ENCODE peak calls at places on chromosome 17, in four cellular contexts. One of them, this sample, is unnamed.

GRCh38 chr17:56681561-56682266 is 88.2 kb downstream of the NOG start:
- DNase-seq in gastrocnemius medialis: no peak
- DNase-seq in heart left ventricle: no peak
- DNase-seq in transverse colon: no peak
- DNase-seq in this sample: no peak

GRCh38 chr17:15270628-15271381 is 5.7 kb upstream of the PMP22 start:
- DNase-seq in gastrocnemius medialis: no peak
- DNase-seq in transverse colon: no peak
- DNase-seq in heart left ventricle: no peak
- DNase-seq in this sample: no peak

GRCh38 chr17:18362509-18363020 is 785 bp downstream of the SHMT1 start:
- DNase-seq in transverse colon: peak
- DNase-seq in heart left ventricle: peak
- DNase-seq in gastrocnemius medialis: peak
- DNase-seq in this sample: peak

GRCh38 chr17:83202002-83203000 is 122.9 kb downstream of the METRNL start:
- DNase-seq in transverse colon: peak
- DNase-seq in gastrocnemius medialis: peak
- DNase-seq in heart left ventricle: no peak
- DNase-seq in this sample: peak

GRCh38 chr17:38341035-38341721 is 2.6 kb downstream of the GPR179 start:
- DNase-seq in heart left ventricle: peak
- DNase-seq in transverse colon: peak
- DNase-seq in gastrocnemius medialis: no peak
- DNase-seq in this sample: peak

GRCh38 chr17:78915872-78916632 is 9.1 kb downstream of the TIMP2 start:
- DNase-seq in transverse colon: peak
- DNase-seq in gastrocnemius medialis: peak
- DNase-seq in heart left ventricle: peak
- DNase-seq in this sample: peak

GRCh38 chr17:17557796-17558195 is 33.7 kb downstream of the PEMT start:
- DNase-seq in transverse colon: no peak
- DNase-seq in heart left ventricle: no peak
- DNase-seq in gastrocnemius medialis: peak
- DNase-seq in this sample: no peak

GRCh38 chr17:80899402-80900268 is 92.0 kb upstream of the CHMP6 start:
- DNase-seq in gastrocnemius medialis: no peak
- DNase-seq in heart left ventricle: no peak
- DNase-seq in transverse colon: peak
- DNase-seq in this sample: no peak

GRCh38 chr17:64291268-64291851 is 28.3 kb upstream of the TEX2 start:
- DNase-seq in gastrocnemius medialis: no peak
- DNase-seq in heart left ventricle: no peak
- DNase-seq in transverse colon: no peak
- DNase-seq in this sample: peak

GRCh38 chr17:81249233-81250040 is 10.3 kb downstream of the NDUFAF8 start:
- DNase-seq in heart left ventricle: no peak
- DNase-seq in gastrocnemius medialis: no peak
- DNase-seq in transverse colon: no peak
- DNase-seq in this sample: no peak

GRCh38 chr17:78583091-78583490 is 5.9 kb upstream of the DNAH17 start:
- DNase-seq in heart left ventricle: no peak
- DNase-seq in transverse colon: no peak
- DNase-seq in gastrocnemius medialis: no peak
- DNase-seq in this sample: no peak

GRCh38 chr17:41792835-41793748 is 6.6 kb upstream of the JUP start:
- DNase-seq in transverse colon: peak
- DNase-seq in gastrocnemius medialis: no peak
- DNase-seq in heart left ventricle: peak
- DNase-seq in this sample: peak
- TF ChIP-seq POLR2A in transverse colon: peak
- TF ChIP-seq POLR2A in gastrocnemius medialis: no peak
- TF ChIP-seq POLR2A in heart left ventricle: peak
- TF ChIP-seq POLR2A in this sample: no peak

GRCh38 chr17:33021731-33022408 is 30.2 kb downstream of the SPACA3 start:
- DNase-seq in transverse colon: no peak
- DNase-seq in heart left ventricle: no peak
- DNase-seq in gastrocnemius medialis: no peak
- DNase-seq in this sample: no peak
- TF ChIP-seq CTCF in transverse colon: no peak
- TF ChIP-seq CTCF in heart left ventricle: no peak
- TF ChIP-seq CTCF in gastrocnemius medialis: no peak
- TF ChIP-seq CTCF in this sample: no peak

DNA sequence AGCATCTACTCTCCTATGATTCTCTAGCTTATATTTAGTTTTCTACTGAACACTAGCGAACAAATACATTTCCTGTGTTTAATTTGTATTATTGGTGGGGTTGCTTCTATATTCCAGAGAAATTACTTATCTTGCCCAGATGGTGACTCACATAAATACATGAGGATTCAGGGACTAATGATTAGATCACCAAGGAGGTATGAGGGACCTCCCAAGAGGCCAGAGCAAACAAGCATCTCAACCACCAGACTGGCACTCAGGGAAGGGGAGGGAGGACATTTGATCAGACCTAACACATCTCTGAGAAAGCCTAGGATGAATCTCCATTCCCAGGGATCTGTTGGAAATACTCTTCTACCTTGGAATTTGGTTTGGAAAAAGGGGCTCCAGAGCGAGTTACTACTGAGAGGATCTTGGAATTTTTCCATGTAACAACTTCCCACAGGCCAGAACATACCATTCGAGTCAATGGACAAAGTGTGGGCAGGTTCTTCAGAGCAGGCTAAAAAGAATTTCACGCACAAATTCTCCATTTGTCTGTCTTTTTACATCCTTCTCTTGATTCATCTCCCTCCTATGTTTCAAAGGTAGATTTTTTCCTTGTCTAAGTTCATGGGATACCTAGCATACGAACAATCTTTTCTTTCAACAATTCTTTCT is 262.6 kb upstream of the MYOCD start:
- DNase-seq in heart left ventricle: no peak
- DNase-seq in gastrocnemius medialis: no peak
- DNase-seq in transverse colon: no peak
- DNase-seq in this sample: no peak
- TF ChIP-seq POLR2A in heart left ventricle: no peak
- TF ChIP-seq POLR2A in gastrocnemius medialis: no peak
- TF ChIP-seq POLR2A in transverse colon: no peak
- TF ChIP-seq POLR2A in this sample: no peak

GRCh38 chr17:6596941-6597340 is 40.6 kb upstream of the PITPNM3 start:
- DNase-seq in heart left ventricle: no peak
- DNase-seq in transverse colon: no peak
- DNase-seq in gastrocnemius medialis: no peak
- DNase-seq in this sample: no peak
- TF ChIP-seq CTCF in heart left ventricle: no peak
- TF ChIP-seq CTCF in transverse colon: no peak
- TF ChIP-seq CTCF in gastrocnemius medialis: no peak
- TF ChIP-seq CTCF in this sample: no peak

DNA sequence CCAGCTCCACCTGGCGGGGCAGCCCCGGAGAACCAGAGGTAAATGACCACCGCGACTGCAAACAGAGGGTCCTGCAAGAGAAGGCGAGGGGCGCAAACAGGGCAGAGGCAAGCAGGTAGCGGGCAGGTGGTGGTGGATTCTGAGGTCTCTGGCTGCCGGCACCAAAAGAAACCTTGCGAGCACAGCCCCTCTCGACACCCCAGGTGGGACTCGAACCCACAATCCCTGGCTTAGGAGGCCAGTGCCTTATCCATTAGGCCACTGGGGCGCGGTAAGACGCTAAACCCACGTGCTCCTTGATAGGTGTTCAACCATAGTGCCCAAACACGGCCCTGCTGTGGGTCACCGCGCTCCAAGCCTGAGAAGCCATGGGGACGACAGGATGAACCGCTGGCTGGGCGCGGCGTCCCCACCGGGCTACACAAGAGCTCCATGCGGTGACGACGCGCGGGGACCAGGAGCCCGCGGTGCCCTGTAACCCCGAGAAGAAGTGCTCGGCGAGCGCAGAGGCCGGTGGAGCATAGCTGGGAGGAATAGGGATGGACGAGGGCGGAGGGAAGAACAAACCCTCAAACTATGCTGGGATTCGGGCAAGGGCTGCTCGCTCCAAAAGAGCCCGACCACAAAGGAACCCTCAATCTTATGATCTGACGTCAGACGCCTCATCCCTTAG is 12.4 kb downstream of the ATP5PD start:
- DNase-seq in heart left ventricle: peak
- DNase-seq in transverse colon: peak
- DNase-seq in gastrocnemius medialis: peak
- DNase-seq in this sample: peak
- TF ChIP-seq POLR2A in heart left ventricle: no peak
- TF ChIP-seq POLR2A in transverse colon: no peak
- TF ChIP-seq POLR2A in gastrocnemius medialis: no peak
- TF ChIP-seq POLR2A in this sample: no peak

GRCh38 chr17:71964559-71964958 is 156.3 kb upstream of the SOX9 start:
- DNase-seq in gastrocnemius medialis: no peak
- DNase-seq in heart left ventricle: no peak
- DNase-seq in transverse colon: no peak
- DNase-seq in this sample: peak
- TF ChIP-seq CTCF in gastrocnemius medialis: no peak
- TF ChIP-seq CTCF in heart left ventricle: no peak
- TF ChIP-seq CTCF in transverse colon: no peak
- TF ChIP-seq CTCF in this sample: no peak

GRCh38 chr17:45051060-45051719 is at the start of gene DCAKD:
- DNase-seq in transverse colon: peak
- DNase-seq in gastrocnemius medialis: peak
- DNase-seq in heart left ventricle: peak
- DNase-seq in this sample: peak

GRCh38 chr17:45050680-45051059 is 762 bp downstream of the DCAKD start:
- DNase-seq in gastrocnemius medialis: no peak
- DNase-seq in heart left ventricle: no peak
- DNase-seq in transverse colon: peak
- DNase-seq in this sample: no peak

GRCh38 chr17:45048795-45049563 is 2.5 kb downstream of the DCAKD start:
- DNase-seq in gastrocnemius medialis: no peak
- DNase-seq in heart left ventricle: no peak
- DNase-seq in transverse colon: no peak
- DNase-seq in this sample: no peak

GRCh38 chr17:45046536-45047125 is 4.8 kb downstream of the DCAKD start:
- DNase-seq in transverse colon: no peak
- DNase-seq in heart left ventricle: no peak
- DNase-seq in gastrocnemius medialis: no peak
- DNase-seq in this sample: no peak

GRCh38 chr17:45052052-45052772 is 780 bp upstream of the DCAKD start:
- DNase-seq in heart left ventricle: peak
- DNase-seq in gastrocnemius medialis: no peak
- DNase-seq in transverse colon: peak
- DNase-seq in this sample: peak
- TF ChIP-seq POLR2A in heart left ventricle: peak
- TF ChIP-seq POLR2A in gastrocnemius medialis: peak
- TF ChIP-seq POLR2A in transverse colon: peak
- TF ChIP-seq POLR2A in this sample: no peak

DNA sequence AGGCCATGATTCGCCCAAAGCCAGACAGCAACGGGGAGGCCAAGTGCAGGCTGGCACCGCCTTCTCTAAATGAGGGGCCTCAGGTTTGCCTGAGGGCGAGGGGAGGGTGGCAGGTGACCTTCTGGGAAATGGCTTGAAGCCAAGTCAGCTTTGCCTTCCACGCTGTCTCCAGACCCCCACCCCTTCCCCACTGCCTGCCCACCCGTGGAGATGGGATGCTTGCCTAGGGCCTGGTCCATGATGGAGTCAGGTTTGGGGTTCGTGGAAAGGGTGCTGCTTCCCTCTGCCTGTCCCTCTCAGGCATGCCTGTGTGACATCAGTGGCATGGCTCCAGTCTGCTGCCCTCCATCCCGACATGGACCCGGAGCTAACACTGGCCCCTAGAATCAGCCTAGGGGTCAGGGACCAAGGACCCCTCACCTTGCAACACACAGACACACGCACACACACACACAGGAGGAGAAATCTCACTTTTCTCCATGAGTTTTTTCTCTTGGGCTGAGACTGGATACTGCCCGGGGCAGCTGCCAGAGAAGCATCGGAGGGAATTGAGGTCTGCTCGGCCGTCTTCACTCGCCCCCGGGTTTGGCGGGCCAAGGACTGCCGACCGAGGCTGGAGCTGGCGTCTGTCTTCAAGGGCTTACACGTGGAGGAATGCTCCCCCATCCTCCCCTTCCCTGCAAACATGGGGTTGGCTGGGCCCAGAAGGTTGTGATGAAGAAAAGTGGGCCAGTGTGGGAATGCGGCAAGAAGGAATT is 18.7 kb downstream of the NGFR start:
- DNase-seq in gastrocnemius medialis: no peak
- DNase-seq in heart left ventricle: peak
- DNase-seq in transverse colon: no peak
- DNase-seq in this sample: peak
- TF ChIP-seq CTCF in gastrocnemius medialis: no peak
- TF ChIP-seq CTCF in heart left ventricle: no peak
- TF ChIP-seq CTCF in transverse colon: no peak
- TF ChIP-seq CTCF in this sample: no peak

GRCh38 chr17:50946223-50946890 is 80.2 kb upstream of the TOB1 start:
- DNase-seq in transverse colon: peak
- DNase-seq in heart left ventricle: no peak
- DNase-seq in gastrocnemius medialis: no peak
- DNase-seq in this sample: no peak

GRCh38 chr17:50949128-50950001 is 83.2 kb upstream of the TOB1 start:
- DNase-seq in transverse colon: no peak
- DNase-seq in gastrocnemius medialis: no peak
- DNase-seq in heart left ventricle: no peak
- DNase-seq in this sample: no peak

GRCh38 chr17:50948711-50949110 is 82.6 kb upstream of the TOB1 start:
- DNase-seq in gastrocnemius medialis: no peak
- DNase-seq in transverse colon: peak
- DNase-seq in heart left ventricle: no peak
- DNase-seq in this sample: no peak

GRCh38 chr17:50946891-50947843 is 81.0 kb upstream of the TOB1 start:
- DNase-seq in heart left ventricle: no peak
- DNase-seq in gastrocnemius medialis: no peak
- DNase-seq in transverse colon: peak
- DNase-seq in this sample: no peak

GRCh38 chr17:50947844-50948514 is 81.8 kb upstream of the TOB1 start:
- DNase-seq in heart left ventricle: peak
- DNase-seq in transverse colon: peak
- DNase-seq in gastrocnemius medialis: no peak
- DNase-seq in this sample: peak
- TF ChIP-seq POLR2A in heart left ventricle: no peak
- TF ChIP-seq POLR2A in transverse colon: no peak
- TF ChIP-seq POLR2A in gastrocnemius medialis: no peak
- TF ChIP-seq POLR2A in this sample: no peak

DNA sequence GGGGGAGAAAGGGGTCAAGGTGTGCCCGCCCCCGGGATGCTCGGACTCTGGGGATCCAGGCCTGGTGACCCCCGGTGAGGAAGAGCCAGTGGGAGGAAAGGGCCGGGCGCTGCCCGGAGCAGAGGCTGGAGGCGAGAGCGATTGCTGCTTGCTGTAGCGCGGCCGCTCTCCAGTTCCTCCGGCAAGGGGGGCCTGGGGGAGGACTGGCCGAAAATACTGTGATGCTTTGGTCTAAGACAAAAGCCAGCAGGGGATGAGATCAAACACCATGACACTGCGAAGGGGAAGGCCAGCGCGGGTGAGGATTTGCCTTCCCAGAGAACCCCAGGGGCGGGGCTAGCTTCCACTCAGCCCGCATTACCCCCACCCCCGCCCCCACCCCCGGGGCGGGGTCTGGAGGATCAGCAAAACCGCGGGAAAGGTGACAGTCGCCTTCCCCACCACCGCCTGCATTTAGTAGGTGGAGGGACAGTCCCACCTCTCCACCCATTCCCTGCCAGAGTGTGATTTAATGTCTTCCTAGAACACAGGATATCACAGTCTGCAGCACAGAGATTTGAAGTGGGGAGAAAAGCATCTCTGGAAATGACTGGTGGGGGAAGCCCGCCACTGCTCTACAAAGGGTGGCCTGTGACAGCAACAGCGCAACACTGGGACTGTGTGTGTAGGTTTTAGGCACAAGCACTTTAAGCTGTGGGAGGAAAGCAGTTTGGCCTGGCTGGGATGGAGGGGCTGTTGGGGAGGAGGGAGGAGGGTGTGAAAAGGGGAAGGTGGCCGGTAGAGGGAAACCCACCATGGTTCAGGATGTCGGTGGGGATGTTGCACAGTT is 25.7 kb downstream of the MRC2 start:
- DNase-seq in transverse colon: peak
- DNase-seq in gastrocnemius medialis: no peak
- DNase-seq in heart left ventricle: peak
- DNase-seq in this sample: peak
- TF ChIP-seq CTCF in transverse colon: no peak
- TF ChIP-seq CTCF in gastrocnemius medialis: no peak
- TF ChIP-seq CTCF in heart left ventricle: no peak
- TF ChIP-seq CTCF in this sample: no peak